ENCODE peak calls at places on chromosomes 7 and 10, in eight cellular contexts. N is T-helper 9 cell; W is kidney epithelial cell; R is activated T-cell treated with anti-CD3 and anti-CD28 coated beads for 1 hour; Q is NCI-H2081; Z is effector CD4-positive, alpha-beta T cell; A is KBM-7; T is RWPE1. X is an unnamed sample.
A peak's percentile ranks its signal among the peaks of the same experiment; 100 is the strongest.

GRCh38 chr7:90412458-90413184 is 9.4 kb downstream of the CLDN12 start:
- DNase-seq in T (peak; percentile 8), N (no peak), A (peak; percentile 34), R (no peak), Z (no peak), W (no peak), Q (peak; percentile 10), X (peak; percentile 26)

GRCh38 chr7:150901160-150902035 is 49.1 kb downstream of the AOC1 start:
- DNase-seq in W (no peak), Z (no peak), A (no peak), Q (peak; percentile 91), T (no peak), R (no peak), N (no peak), X (no peak)

GRCh38 chr10:117534321-117535044 is 8.1 kb upstream of the EMX2 start:
- DNase-seq in Z (no peak), R (no peak), T (no peak), Q (peak; percentile 48), N (no peak), A (no peak), W (no peak), X (peak; percentile 51)

GRCh38 chr10:99540673-99541531 is 8.2 kb downstream of the NKX2-3 start:
- DNase-seq in Z (no peak), T (peak; percentile 65), A (no peak), R (no peak), W (no peak), Q (no peak), N (no peak), X (no peak)

GRCh38 chr7:123343611-123344010 is 143.8 kb upstream of the SLC13A1 start:
- DNase-seq in W (no peak), R (no peak), A (no peak), T (no peak), Q (no peak), N (no peak), Z (no peak), X (no peak)

GRCh38 chr10:71829171-71829570 is 21.9 kb downstream of the PSAP start:
- DNase-seq in T (no peak), Z (no peak), Q (no peak), N (no peak), A (peak; percentile 72), W (no peak), R (no peak), X (no peak)

GRCh38 chr10:3064423-3064822 is 2.9 kb upstream of the PFKP start:
- DNase-seq in T (no peak), R (no peak), W (no peak), Z (no peak), N (no peak), A (no peak), Q (no peak), X (no peak)

GRCh38 chr10:76830218-76830617 is 807.4 kb downstream of the KCNMA1 start:
- DNase-seq in A (no peak), W (no peak), Q (no peak), R (no peak), T (no peak), Z (no peak), N (no peak), X (no peak)

GRCh38 chr10:48285710-48286109 is 11.2 kb upstream of the FRMPD2 start:
- DNase-seq in Q (no peak), A (no peak), T (no peak), Z (no peak), N (no peak), W (no peak), R (no peak), X (no peak)

GRCh38 chr7:92115821-92116220 is 18.5 kb downstream of the CYP51A1 start:
- DNase-seq in A (no peak), R (no peak), T (no peak), N (no peak), Q (peak; percentile 21), Z (no peak), W (no peak), X (no peak)

GRCh38 chr10:132129431-132129830 is 57.3 kb upstream of the DPYSL4 start:
- DNase-seq in W (no peak), Q (no peak), Z (no peak), R (no peak), N (no peak), T (no peak), A (no peak), X (no peak)

GRCh38 chr10:90718185-90718584 is 139.7 kb downstream of the HTR7 start:
- DNase-seq in N (no peak), Z (no peak), T (no peak), W (no peak), R (no peak), Q (no peak), A (no peak), X (no peak)

X was measured in DMS153.